ENCODE peak calls at places on chromosomes 7 and 10, in nine cellular contexts. A is Peyer's patch; O is dorsolateral prefrontal cortex; G is heart left ventricle; Q is CD8-positive, alpha-beta T cell; Z is mucosa of descending colon; R is HL-60; H is choroid plexus epithelial cell; V is pancreas. D is an unnamed sample.

GRCh38 chr7:55545496-55545895 is 26.8 kb downstream of the VOPP1 start:
- DNase-seq in O (no peak), Q (no peak), R (no peak), Z (no peak), G (peak; percentile 64), V (no peak), H (peak; percentile 64), A (no peak), D (peak; percentile 41)

GRCh38 chr10:126250527-126251310 is 137.6 kb downstream of the ADAM12 start:
- DNase-seq in Z (no peak), O (no peak), A (no peak), V (no peak), Q (no peak), R (no peak), H (peak; percentile 61), G (no peak), D (no peak)

GRCh38 chr7:107228291-107228690 is 59.5 kb downstream of the HBP1 start:
- DNase-seq in Z (no peak), H (no peak), G (no peak), Q (no peak), R (no peak), A (no peak), V (no peak), O (no peak), D (no peak)

GRCh38 chr7:133851416-133851815 is 275.7 kb upstream of the LRGUK start:
- DNase-seq in G (no peak), O (no peak), H (no peak), A (no peak), R (no peak), Q (no peak), V (no peak), Z (no peak), D (no peak)

GRCh38 chr10:105681051-105681450 is 1040.0 kb downstream of the SORCS3 start:
- DNase-seq in A (no peak), R (no peak), V (no peak), Q (no peak), G (no peak), O (no peak), Z (peak; percentile 12), H (no peak), D (no peak)

GRCh38 chr7:5695037-5695708 is 86.3 kb downstream of the RNF216 start:
- DNase-seq in R (no peak), G (peak; percentile 71), H (peak; percentile 90), Z (peak; percentile 36), Q (peak; percentile 70), A (no peak), O (peak; percentile 60), V (no peak), D (peak; percentile 82)

GRCh38 chr10:29146736-29147135 is 142.1 kb upstream of the LYZL1 start:
- DNase-seq in H (no peak), R (no peak), V (no peak), G (no peak), Z (no peak), O (no peak), A (no peak), Q (no peak), D (no peak)

GRCh38 chr7:112573302-112574039 is 92.7 kb downstream of the LSMEM1 start:
- DNase-seq in V (no peak), Z (peak; percentile 46), R (no peak), A (no peak), Q (no peak), G (no peak), H (peak; percentile 13), O (no peak), D (peak; percentile 1)

GRCh38 chr7:40008218-40008815 is 58.3 kb downstream of the CDK13 start:
- DNase-seq in O (no peak), Z (no peak), V (no peak), A (no peak), G (no peak), Q (no peak), R (no peak), H (peak; percentile 77), D (peak; percentile 62)

GRCh38 chr10:29530112-29530976 is 104.4 kb downstream of the SVIL start:
- DNase-seq in A (no peak), H (no peak), O (no peak), Z (no peak), V (no peak), G (no peak), R (no peak), Q (no peak), D (peak; percentile 33)

GRCh38 chr7:121027761-121028681 is 39.5 kb downstream of the CPED1 start:
- DNase-seq in R (no peak), O (no peak), Q (no peak), Z (no peak), A (no peak), V (peak; percentile 9), H (no peak), G (no peak), D (no peak)

GRCh38 chr10:74856940-74857339 is 30.5 kb downstream of the KAT6B start:
- DNase-seq in V (no peak), A (no peak), O (no peak), R (no peak), G (no peak), Q (no peak), H (no peak), Z (no peak), D (no peak)

GRCh38 chr10:74852406-74852805 is 26.0 kb downstream of the KAT6B start:
- DNase-seq in Q (no peak), Z (no peak), H (no peak), V (no peak), G (no peak), O (no peak), A (no peak), R (no peak), D (no peak)

GRCh38 chr10:74855027-74855426 is 28.6 kb downstream of the KAT6B start:
- DNase-seq in A (no peak), R (no peak), O (no peak), Z (peak; percentile 29), H (no peak), G (peak; percentile 60), V (peak; percentile 44), Q (no peak), D (no peak)

GRCh38 chr10:74855439-74855838 is 29.0 kb downstream of the KAT6B start:
- DNase-seq in A (no peak), H (no peak), R (no peak), G (no peak), O (no peak), Z (no peak), V (no peak), Q (no peak), D (no peak)

DNA sequence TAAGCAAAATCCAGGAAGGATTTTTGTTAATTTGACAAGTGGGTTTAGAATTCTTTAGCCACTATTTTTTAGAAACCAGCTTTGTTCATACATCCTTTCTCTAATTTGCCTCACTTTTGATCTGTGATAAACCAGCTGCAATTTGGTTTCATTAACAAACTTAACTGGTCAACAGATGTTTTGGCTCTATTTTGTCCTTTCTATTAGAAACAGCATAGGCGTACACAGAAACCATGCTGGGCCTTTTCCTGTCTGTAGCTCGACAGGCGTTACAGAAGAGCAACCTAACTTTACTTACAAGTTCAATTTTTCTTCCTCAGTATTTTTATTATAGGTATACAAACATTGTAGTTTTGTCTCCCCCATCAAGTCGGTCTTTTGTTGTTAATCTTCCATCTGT is 28.2 kb downstream of the KAT6B start:
- DNase-seq in H (peak; percentile 41), A (no peak), Q (no peak), R (no peak), Z (no peak), G (no peak), O (no peak), V (no peak), D (no peak)
- H3K4me3 ChIP-seq in H (no peak overlapping the region), A (no peak overlapping the region), Q (no peak overlapping the region), R (no peak overlapping the region), Z (no peak overlapping the region), G (no peak overlapping the region), O (no peak overlapping the region), V (no peak overlapping the region), D (no peak overlapping the region)

GRCh38 chr7:2610466-2610865 is 21.3 kb upstream of the TTYH3 start:
- DNase-seq in Z (no peak), R (no peak), Q (no peak), V (no peak), A (no peak), O (no peak), G (no peak), H (no peak), D (no peak)

GRCh38 chr7:2610898-2611297 is 20.9 kb upstream of the TTYH3 start:
- DNase-seq in A (no peak), Z (no peak), H (no peak), V (no peak), O (no peak), G (no peak), R (no peak), Q (no peak), D (no peak)

GRCh38 chr7:2607913-2608899 is 23.6 kb upstream of the TTYH3 start:
- DNase-seq in R (no peak), O (no peak), H (no peak), A (no peak), Q (no peak), G (no peak), Z (no peak), V (no peak), D (no peak)

GRCh38 chr7:2607122-2607912 is 24.5 kb upstream of the TTYH3 start:
- DNase-seq in G (peak; percentile 91), R (no peak), A (peak; percentile 56), H (no peak), O (no peak), Q (no peak), Z (peak; percentile 56), V (no peak), D (no peak)

GRCh38 chr7:2609001-2609411 is 22.8 kb upstream of the TTYH3 start:
- DNase-seq in Q (peak; percentile 16), O (no peak), R (peak; percentile 75), V (no peak), H (peak; percentile 62), G (no peak), A (peak; percentile 52), Z (peak; percentile 40), D (no peak)
- TF ChIP-seq CTCF in Q (peak; percentile 37), O (peak; percentile 22), R (peak; percentile 15), V (no peak), H (peak; percentile 73), G (peak; percentile 20), A (peak; percentile 37), Z (no peak), D (peak; percentile 57)

GRCh38 chr7:100785878-100786277 is 41.4 kb downstream of the EPHB4 start:
- DNase-seq in H (no peak), R (no peak), G (no peak), Z (no peak), V (no peak), Q (peak; percentile 14), A (no peak), O (no peak), D (no peak)
- H3K4me3 ChIP-seq in H (no peak overlapping the region), R (no peak overlapping the region), G (no peak overlapping the region), Z (no peak overlapping the region), V (no peak overlapping the region), Q (peak overlapping the region; percentile 19), A (no peak overlapping the region), O (no peak overlapping the region), D (no peak overlapping the region)

DNA sequence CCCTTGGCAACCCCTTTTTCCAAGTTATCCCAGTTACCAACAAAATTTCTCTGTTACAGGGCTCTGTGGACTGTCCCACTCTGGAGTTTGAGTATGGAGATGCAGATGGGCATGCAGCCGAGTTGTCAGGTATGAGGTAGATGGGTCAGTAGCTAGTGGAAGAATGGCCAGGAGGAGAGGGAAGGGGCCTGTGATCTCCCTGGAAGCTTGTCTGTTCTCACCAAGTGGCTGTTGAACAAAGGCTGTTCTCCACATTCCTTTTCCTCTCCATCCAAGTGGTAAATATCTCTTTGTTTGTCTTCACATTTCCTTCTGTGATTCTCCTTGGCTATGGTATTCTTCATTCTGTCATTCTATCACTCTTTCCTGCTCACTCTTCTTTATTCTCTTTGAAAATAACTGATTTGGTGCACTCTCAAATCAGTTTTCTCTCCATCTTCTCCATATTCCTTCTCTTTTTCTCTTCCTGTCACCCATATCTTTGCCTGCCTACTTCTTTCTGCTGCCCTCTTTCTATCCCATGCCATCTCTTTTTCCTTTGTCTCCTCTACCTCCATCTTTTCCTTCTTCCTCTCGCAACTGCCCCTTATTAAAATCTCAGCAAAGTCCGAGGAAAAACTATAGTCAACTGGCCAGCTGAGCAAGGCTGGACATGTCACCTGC is 5.9 kb downstream of the STRIP2 start:
- DNase-seq in V (no peak), R (no peak), Z (no peak), H (no peak), A (no peak), G (no peak), Q (no peak), O (no peak), D (no peak)
- TF ChIP-seq CTCF in V (no peak), R (no peak), Z (no peak), H (no peak), A (no peak), G (no peak), Q (no peak), O (no peak), D (no peak)

D was measured in astrocyte of the cerebellum.